ENCODE peak calls at places on chromosomes 3 and 15, in nine cellular contexts. T is IMR-90, Z is H9, I is neuronal stem cell, J is endothelial cell of umbilical vein, U is hepatocyte, X is astrocyte, K is PC-9, R is HepG2. W is an unnamed sample.

GRCh38 chr3:102133376-102133775 is 284.1 kb downstream of the NFKBIZ start:
- DNase-seq in J (no peak), X (no peak), I (no peak), R (no peak), K (no peak), T (no peak), Z (no peak), U (no peak), W (no peak)

GRCh38 chr3:64354221-64354620 is 129.0 kb upstream of the PRICKLE2 start:
- DNase-seq in X (peak), T (peak), U (no peak), K (peak), I (no peak), R (no peak), Z (no peak), J (no peak), W (peak)

GRCh38 chr15:71532994-71533393 is 277.4 kb upstream of the NR2E3 start:
- DNase-seq in U (no peak), K (peak), R (peak), X (no peak), J (no peak), I (no peak), Z (peak), T (no peak), W (peak)

GRCh38 chr3:72006631-72007556 is 221.9 kb upstream of the PROK2 start:
- DNase-seq in U (no peak), T (no peak), K (no peak), X (no peak), J (no peak), R (no peak), I (no peak), Z (no peak), W (no peak)

GRCh38 chr3:42036483-42036823 is 54.7 kb upstream of the TRAK1 start:
- DNase-seq in K (no peak), U (peak), T (peak), I (no peak), Z (no peak), X (peak), R (peak), J (peak), W (peak)

GRCh38 chr3:124787490-124788195 is 57.4 kb downstream of the UMPS start:
- DNase-seq in X (peak), Z (no peak), I (no peak), J (no peak), K (no peak), R (no peak), U (no peak), T (peak), W (no peak)

GRCh38 chr15:30649952-30650929 is 24.3 kb downstream of the ARHGAP11B start:
- DNase-seq in K (no peak), T (peak), U (no peak), X (no peak), Z (no peak), R (no peak), J (peak), I (no peak), W (no peak)

GRCh38 chr3:87082806-87083440 is 92.0 kb upstream of the VGLL3 start:
- DNase-seq in R (peak), I (peak), T (peak), K (peak), X (peak), J (peak), U (peak), Z (peak), W (peak)

GRCh38 chr3:25420885-25421284 is 7.2 kb upstream of the RARB start:
- DNase-seq in I (no peak), T (no peak), K (no peak), Z (no peak), X (no peak), R (no peak), U (no peak), J (no peak), W (peak)

GRCh38 chr3:72489916-72490315 is 358.3 kb downstream of the SHQ1 start:
- DNase-seq in R (no peak), T (no peak), J (no peak), X (no peak), U (no peak), Z (no peak), K (no peak), I (no peak), W (no peak)

GRCh38 chr3:150480802-150481201 is 65.5 kb downstream of the SERP1 start:
- DNase-seq in X (no peak), U (no peak), R (no peak), J (no peak), I (no peak), K (no peak), Z (no peak), T (no peak), W (no peak)

GRCh38 chr3:185528481-185529009 is 23.8 kb downstream of the LIPH start:
- DNase-seq in J (no peak), T (no peak), R (no peak), K (no peak), Z (no peak), I (no peak), X (no peak), U (no peak), W (no peak)

GRCh38 chr3:81274671-81275070 is 486.8 kb downstream of the GBE1 start:
- DNase-seq in J (no peak), K (no peak), T (no peak), I (no peak), X (peak), R (no peak), U (no peak), Z (no peak), W (no peak)

GRCh38 chr3:42451546-42452230 is 41.3 kb upstream of the LYZL4 start:
- DNase-seq in K (no peak), R (no peak), X (no peak), J (peak), I (no peak), U (no peak), Z (no peak), T (no peak), W (no peak)

GRCh38 chr3:149307435-149307783 is 26.0 kb downstream of the TM4SF18 start:
- DNase-seq in T (no peak), X (no peak), K (no peak), Z (no peak), J (no peak), R (no peak), U (no peak), I (no peak), W (no peak)

GRCh38 chr3:16289144-16289889 is 24.3 kb downstream of the OXNAD1 start:
- DNase-seq in R (no peak), I (no peak), T (peak), Z (no peak), K (no peak), X (no peak), J (no peak), U (no peak), W (no peak)

GRCh38 chr3:8982509-8982908 is 19.2 kb upstream of the RAD18 start:
- DNase-seq in R (no peak), U (peak), I (no peak), J (no peak), T (peak), Z (no peak), K (no peak), X (peak), W (no peak)

GRCh38 chr3:159824341-159824740 is 164.3 kb upstream of the IL12A start:
- DNase-seq in J (peak), Z (no peak), X (peak), I (no peak), U (peak), T (peak), R (peak), K (peak), W (peak)

GRCh38 chr15:81023483-81024264 is 23.0 kb downstream of the TLNRD1 start:
- DNase-seq in Z (no peak), X (peak), J (peak), R (no peak), K (peak), I (no peak), T (peak), U (no peak), W (no peak)

GRCh38 chr3:127041264-127041820 is 58.4 kb downstream of the PLXNA1 start:
- DNase-seq in Z (no peak), J (no peak), U (no peak), K (no peak), I (no peak), T (no peak), R (no peak), X (no peak), W (no peak)

GRCh38 chr3:134315286-134316106 is 58.8 kb downstream of the AMOTL2 start:
- DNase-seq in J (peak), U (no peak), X (peak), Z (peak), I (no peak), K (no peak), T (peak), R (no peak), W (no peak)

GRCh38 chr3:187678869-187679268 is 8.7 kb upstream of the SST start:
- DNase-seq in I (peak), J (peak), X (peak), T (peak), K (peak), U (peak), R (peak), Z (peak), W (peak)

GRCh38 chr3:146817705-146818104 is 212.6 kb upstream of the PLSCR5 start:
- DNase-seq in I (no peak), J (peak), U (no peak), X (peak), Z (no peak), T (peak), K (no peak), R (no peak), W (no peak)

GRCh38 chr3:90056633-90057032 is 949.2 kb downstream of the EPHA3 start:
- DNase-seq in Z (no peak), J (no peak), U (no peak), K (no peak), R (no peak), X (no peak), I (no peak), T (no peak), W (no peak)

GRCh38 chr15:45205192-45205591 is 17.4 kb upstream of the SHF start:
- DNase-seq in I (peak), Z (peak), X (peak), R (peak), K (peak), T (peak), U (peak), J (peak), W (peak)

GRCh38 chr15:67843571-67844387 is 3.9 kb upstream of the RNU6-1 start:
- DNase-seq in J (peak), U (no peak), T (peak), X (peak), R (peak), K (no peak), I (peak), Z (no peak), W (no peak)

GRCh38 chr15:64148168-64148567 is 3.4 kb upstream of the SNX22 start:
- DNase-seq in I (no peak), X (no peak), U (no peak), J (no peak), R (no peak), K (no peak), Z (no peak), T (no peak), W (no peak)

GRCh38 chr3:173275740-173276139 is 121.8 kb upstream of the NLGN1 start:
- DNase-seq in R (peak), I (no peak), J (no peak), T (no peak), X (no peak), U (no peak), Z (peak), K (no peak), W (no peak)

GRCh38 chr3:22621205-22621809 is 581.8 kb upstream of the UBE2E2 start:
- DNase-seq in X (no peak), U (no peak), R (no peak), J (no peak), Z (no peak), I (no peak), T (no peak), K (no peak), W (no peak)

GRCh38 chr3:16448691-16449090 is 64.8 kb downstream of the RFTN1 start:
- DNase-seq in Z (peak), T (peak), K (no peak), J (peak), R (no peak), I (no peak), U (peak), X (peak), W (peak)

GRCh38 chr15:57273366-57273765 is 102.9 kb upstream of the CGNL1 start:
- DNase-seq in X (no peak), I (no peak), K (no peak), J (no peak), U (no peak), T (no peak), Z (no peak), R (no peak), W (peak)
- H3K4me2 ChIP-seq in X (no peak), I (no peak), K (no peak), J (no peak), U (no peak), T (no peak), Z (no peak), R (no peak), W (peak)

DNA sequence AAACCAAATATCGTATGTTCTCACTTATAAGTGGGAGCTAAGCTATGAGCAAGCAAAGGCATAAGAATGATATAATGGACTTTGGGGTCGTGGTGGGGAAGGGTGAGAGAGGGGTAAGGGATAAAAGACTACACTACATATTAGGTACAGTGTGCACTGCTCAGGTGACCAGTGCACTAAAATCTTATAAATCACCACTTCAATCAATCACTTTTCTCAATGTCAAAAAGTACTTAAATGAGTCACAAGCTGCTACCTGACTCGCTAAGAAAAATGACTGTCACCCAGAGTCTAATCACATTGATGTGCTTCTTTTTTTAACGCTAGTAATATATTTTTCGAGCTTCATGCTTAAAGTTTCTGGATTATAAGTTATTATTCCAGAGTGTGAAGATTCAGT is 95.5 kb downstream of the CBLB start:
- DNase-seq in T (no peak), K (no peak), Z (no peak), U (no peak), X (no peak), R (no peak), J (no peak), I (no peak), W (no peak)
- H3K4me2 ChIP-seq in T (no peak), K (no peak), Z (no peak), U (no peak), X (no peak), R (no peak), J (no peak), I (no peak), W (no peak)

GRCh38 chr15:60660290-60661051 is 181.5 kb upstream of the ICE2 start:
- DNase-seq in Z (no peak), R (no peak), U (peak), J (peak), X (peak), K (no peak), T (peak), I (no peak), W (peak)
- H3K4me2 ChIP-seq in Z (no peak), R (no peak), U (no peak), J (no peak), X (peak), K (peak), T (peak), I (no peak), W (peak)

DNA sequence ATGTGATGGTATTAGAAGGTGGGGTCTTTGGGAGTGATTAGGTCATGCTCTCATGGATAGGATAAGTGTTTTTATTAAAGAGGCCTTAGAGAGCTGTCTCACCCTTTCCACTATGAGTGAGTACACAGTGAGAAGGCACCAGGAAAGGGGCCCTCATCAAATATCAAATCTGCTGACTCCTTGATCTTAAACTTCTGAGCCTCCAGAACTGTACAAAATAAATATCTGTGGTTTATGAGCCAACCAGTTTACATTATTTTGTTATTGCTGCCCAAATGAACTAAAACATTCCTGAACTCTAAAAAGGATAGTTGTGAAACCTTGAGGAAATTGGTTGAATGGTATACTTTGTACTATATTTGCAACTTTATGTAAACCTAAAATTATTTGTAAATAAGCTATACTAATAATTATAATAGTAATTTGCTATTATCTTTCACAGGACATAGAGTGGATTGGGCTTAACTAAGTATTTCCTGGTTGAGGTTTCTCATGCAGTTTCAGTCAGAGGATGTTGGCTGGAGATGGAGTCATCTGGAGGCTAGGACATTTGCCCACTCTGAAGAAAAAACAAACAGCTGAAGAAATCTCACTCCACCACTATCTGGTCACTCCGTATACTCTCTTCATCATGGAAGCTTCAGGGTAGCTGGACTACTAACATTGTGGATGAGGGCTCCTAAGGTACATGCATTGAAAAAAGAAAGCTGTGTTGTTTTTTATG is 1068.6 kb upstream of the CADM2 start:
- DNase-seq in T (peak), X (peak), Z (no peak), J (no peak), U (no peak), I (no peak), K (no peak), R (no peak), W (peak)
- H3K4me2 ChIP-seq in T (no peak), X (peak), Z (no peak), J (no peak), U (no peak), I (no peak), K (no peak), R (no peak), W (no peak)

DNA sequence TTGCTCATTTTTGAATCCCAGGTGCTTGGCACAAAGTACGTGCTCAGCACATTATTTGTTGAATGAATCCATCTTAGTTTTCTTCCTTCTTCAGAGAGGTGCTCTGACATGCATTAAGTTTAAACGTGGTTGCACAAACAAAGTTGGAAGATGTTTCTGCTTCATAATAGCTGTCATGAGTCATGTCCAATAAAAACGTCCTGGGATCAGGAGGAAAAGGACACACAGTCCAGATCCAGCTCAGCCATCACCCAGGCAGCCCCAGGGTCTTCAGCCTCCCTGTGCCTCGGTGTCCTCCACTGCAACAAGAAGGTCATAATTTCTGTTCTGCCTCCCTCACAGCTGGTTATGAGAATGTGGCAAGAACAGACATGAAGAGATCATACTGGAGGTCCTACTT is 55.4 kb downstream of the CCNL1 start:
- DNase-seq in T (peak), J (no peak), Z (no peak), U (no peak), I (no peak), K (no peak), R (no peak), X (no peak), W (peak)
- H3K4me2 ChIP-seq in T (no peak), J (no peak), Z (no peak), U (peak), I (no peak), K (no peak), R (no peak), X (no peak), W (no peak)